ENCODE peak calls at places on chromosomes 13 and 19, in six cellular contexts. C is activated B cell treated with CpG ODN at 0.5 μM for 24 hours, W is AG10803, V is small intestine, O is M059J, Z is GM18507. P is an unnamed sample.

GRCh38 chr19:50607874-50608785 is 31.6 kb downstream of the SYT3 start:
- DNase-seq in C (peak; percentile 46), V (peak; percentile 11), W (peak; percentile 48), Z (peak; percentile 81), O (peak; percentile 51), P (peak; percentile 33)

GRCh38 chr19:2039082-2039958 is 11.7 kb downstream of the MKNK2 start:
- DNase-seq in C (peak; percentile 25), O (no peak), Z (no peak), W (no peak), V (no peak), P (no peak)

GRCh38 chr13:75724742-75725504 is 88.8 kb downstream of the LMO7 start:
- DNase-seq in O (no peak), W (no peak), C (no peak), V (peak; percentile 90), Z (no peak), P (no peak)

GRCh38 chr13:97435794-97436193 is 1.8 kb downstream of the RAP2A start:
- DNase-seq in W (no peak), O (peak; percentile 15), C (no peak), V (peak; percentile 7), Z (no peak), P (no peak)

GRCh38 chr19:6161271-6161850 is 25.9 kb downstream of the ACSBG2 start:
- DNase-seq in W (no peak), Z (peak; percentile 55), C (no peak), O (peak; percentile 28), V (peak; percentile 12), P (no peak)

GRCh38 chr19:8506402-8506957 is 4.0 kb upstream of the PRAM1 start:
- DNase-seq in Z (no peak), V (no peak), C (no peak), W (no peak), O (no peak), P (no peak)

GRCh38 chr13:63274772-63275171 is 1859.1 kb upstream of the PCDH20 start:
- DNase-seq in V (no peak), C (no peak), Z (no peak), O (no peak), W (no peak), P (no peak)

GRCh38 chr13:48304132-48304876 is 753 bp downstream of the RB1 start:
- DNase-seq in W (peak; percentile 52), Z (peak; percentile 67), O (peak; percentile 64), C (peak; percentile 59), V (peak; percentile 58), P (peak; percentile 47)

GRCh38 chr13:37109080-37109678 is 3.7 kb upstream of the CSNK1A1L start:
- DNase-seq in O (peak; percentile 50), C (no peak), Z (no peak), W (peak; percentile 60), V (no peak), P (no peak)

GRCh38 chr13:111645198-111645597 is 324.8 kb downstream of the TEX29 start:
- DNase-seq in O (no peak), W (no peak), C (no peak), V (no peak), Z (no peak), P (no peak)

GRCh38 chr19:29844891-29845575 is 33.2 kb downstream of the CCNE1 start:
- DNase-seq in C (peak; percentile 94), O (peak; percentile 89), V (peak; percentile 91), W (peak; percentile 91), Z (peak; percentile 82), P (peak; percentile 72)

GRCh38 chr13:22311734-22312404 is 641.0 kb downstream of the FGF9 start:
- DNase-seq in V (no peak), C (no peak), W (no peak), O (no peak), Z (no peak), P (peak; percentile 12)

GRCh38 chr19:6687117-6687516 is 17.2 kb upstream of the TNFSF14 start:
- DNase-seq in V (no peak), W (no peak), C (no peak), O (peak; percentile 8), Z (no peak), P (no peak)

GRCh38 chr19:42423462-42424344 is 3.5 kb downstream of the LIPE start:
- DNase-seq in W (peak; percentile 90), O (peak; percentile 84), Z (peak; percentile 91), C (peak; percentile 91), V (peak; percentile 93), P (peak; percentile 48)

GRCh38 chr13:32443111-32443510 is 15.2 kb upstream of the N4BP2L1 start:
- DNase-seq in V (peak; percentile 52), C (no peak), Z (no peak), O (peak; percentile 11), W (peak; percentile 19), P (peak; percentile 19)

GRCh38 chr19:709965-710714 is 1.4 kb downstream of the PALM start:
- DNase-seq in O (no peak), C (no peak), W (no peak), V (no peak), Z (no peak), P (peak; percentile 27)

GRCh38 chr13:99357920-99358319 is 50.7 kb upstream of the GPR183 start:
- DNase-seq in C (no peak), W (no peak), V (no peak), O (no peak), Z (no peak), P (no peak)

GRCh38 chr13:24627090-24627714 is 53.0 kb upstream of the ATP12A start:
- DNase-seq in W (peak; percentile 29), Z (no peak), C (no peak), O (no peak), V (no peak), P (no peak)

GRCh38 chr19:5397804-5398692 is 57.2 kb upstream of the ZNRF4 start:
- DNase-seq in V (no peak), W (no peak), Z (no peak), O (peak; percentile 52), C (no peak), P (no peak)

GRCh38 chr19:5395996-5396939 is 55.7 kb upstream of the PTPRS start:
- DNase-seq in Z (no peak), C (no peak), O (no peak), W (no peak), V (no peak), P (no peak)

GRCh38 chr19:53865918-53866696 is 1.6 kb upstream of the MYADM start:
- DNase-seq in V (peak; percentile 62), W (peak; percentile 85), Z (no peak), C (peak; percentile 67), O (peak; percentile 84), P (peak; percentile 61)

GRCh38 chr13:44244288-44244687 is 129.3 kb upstream of the SERP2 start:
- DNase-seq in C (no peak), O (peak; percentile 86), V (no peak), Z (no peak), W (peak; percentile 73), P (no peak)

GRCh38 chr19:46945668-46946067 is 74.0 kb upstream of the NPAS1 start:
- DNase-seq in Z (no peak), W (peak; percentile 62), O (no peak), C (no peak), V (no peak), P (no peak)